ENCODE peak calls at places on chromosomes 4 and X, in seven cellular contexts. Q is T-helper 1 cell; S is stimulated activated CD4-positive, alpha-beta T cell treated with anti-CD3 and anti-CD28 coated beads, Interleukin-2, amount 100 ng/mL, for 48 hours; R is RWPE1; T is nephron progenitor cell; F is BE2C; A is neuronal stem cell. Z is an unnamed sample.

GRCh38 chr4:112645541-112646329 is 8.8 kb downstream of the LARP7 start:
- DNase-seq in Q (no peak), S (no peak), R (no peak), T (no peak), F (no peak), A (no peak), Z (no peak)

GRCh38 chr4:153023692-153024394 is 87.7 kb downstream of the FHDC1 start:
- DNase-seq in Q (no peak), S (no peak), R (peak; percentile 67), T (no peak), F (no peak), A (no peak), Z (no peak)

GRCh38 chrX:65587616-65588526 is 53.3 kb upstream of the LAS1L start:
- DNase-seq in Q (no peak), S (no peak), R (peak; percentile 53), T (no peak), F (no peak), A (no peak), Z (peak; percentile 27)

GRCh38 chr4:177455591-177455990 is 13.4 kb upstream of the AGA start:
- DNase-seq in Q (no peak), S (no peak), R (no peak), T (no peak), F (peak; percentile 14), A (no peak), Z (peak; percentile 50)

GRCh38 chrX:1468250-1468772 is 15.6 kb upstream of the ASMTL start:
- DNase-seq in Q (peak; percentile 73), S (peak; percentile 60), R (peak; percentile 61), T (no peak), F (no peak), A (no peak), Z (peak; percentile 94)

GRCh38 chrX:95956780-95957179 is 727.9 kb upstream of the DIAPH2 start:
- DNase-seq in Q (no peak), S (no peak), R (no peak), T (no peak), F (no peak), A (no peak), Z (no peak)

GRCh38 chrX:154800508-154801207 is 4.6 kb downstream of the MPP1 start:
- DNase-seq in Q (no peak), S (no peak), R (no peak), T (no peak), F (no peak), A (no peak), Z (no peak)

GRCh38 chrX:94937491-94937890 is 1263.5 kb downstream of the FAM133A start:
- DNase-seq in Q (no peak), S (no peak), R (no peak), T (no peak), F (no peak), A (no peak), Z (no peak)

GRCh38 chrX:14290335-14290734 is 239.0 kb upstream of the GLRA2 start:
- DNase-seq in Q (no peak), S (no peak), R (no peak), T (no peak), F (no peak), A (no peak), Z (no peak)

GRCh38 chr4:42436950-42437349 is 39.7 kb downstream of the SHISA3 start:
- DNase-seq in Q (no peak), S (no peak), R (no peak), T (no peak), F (no peak), A (no peak), Z (no peak)

GRCh38 chr4:40749717-40750460 is at the start of gene NSUN7:
- DNase-seq in Q (no peak), S (no peak), R (peak; percentile 34), T (peak; percentile 79), F (peak; percentile 74), A (peak; percentile 64), Z (peak; percentile 61)

GRCh38 chr4:45317276-45317675 is 590.9 kb upstream of the GNPDA2 start:
- DNase-seq in Q (no peak), S (no peak), R (peak; percentile 4), T (no peak), F (no peak), A (no peak), Z (peak; percentile 37)

GRCh38 chr4:40990202-40990898 is 224.0 kb downstream of the APBB2 start:
- DNase-seq in Q (no peak), S (no peak), R (peak; percentile 77), T (no peak), F (no peak), A (no peak), Z (peak; percentile 65)

GRCh38 chr4:85707591-85707990 is 232.6 kb downstream of the ARHGAP24 start:
- DNase-seq in Q (no peak), S (no peak), R (no peak), T (no peak), F (no peak), A (no peak), Z (no peak)

GRCh38 chr4:89101256-89102161 is 9.8 kb upstream of the TIGD2 start:
- DNase-seq in Q (no peak), S (no peak), R (no peak), T (no peak), F (no peak), A (no peak), Z (no peak)

GRCh38 chr4:2064276-2064991 is 5.3 kb downstream of the NAT8L start:
- DNase-seq in Q (no peak), S (no peak), R (peak; percentile 30), T (no peak), F (no peak), A (no peak), Z (no peak)

GRCh38 chr4:111847256-111848108 is 297.8 kb upstream of the FAM241A start:
- DNase-seq in Q (no peak), S (no peak), R (no peak), T (no peak), F (no peak), A (no peak), Z (no peak)

GRCh38 chr4:17511041-17511949 is 595 bp downstream of the QDPR start:
- DNase-seq in Q (no peak), S (peak; percentile 40), R (peak; percentile 27), T (peak; percentile 67), F (peak; percentile 50), A (peak; percentile 32), Z (peak; percentile 62)

GRCh38 chr4:105471566-105472176 is 2.2 kb downstream of the PPA2 start:
- DNase-seq in Q (peak; percentile 50), S (peak; percentile 62), R (peak; percentile 70), T (peak; percentile 58), F (peak; percentile 79), A (peak; percentile 51), Z (peak; percentile 48)

GRCh38 chr4:68271851-68272756 is 26.6 kb upstream of the TMPRSS11B start:
- DNase-seq in Q (no peak), S (no peak), R (peak; percentile 55), T (no peak), F (no peak), A (peak; percentile 49), Z (no peak)

GRCh38 chr4:165751882-165752281 is 121.2 kb upstream of the TLL1 start:
- DNase-seq in Q (no peak), S (no peak), R (no peak), T (no peak), F (no peak), A (no peak), Z (no peak)

GRCh38 chrX:74371399-74371798 is 49.9 kb upstream of the SLC16A2 start:
- DNase-seq in Q (no peak), S (no peak), R (no peak), T (no peak), F (no peak), A (no peak), Z (no peak)

GRCh38 chr4:161555689-161556660 is 607.8 kb downstream of the FSTL5 start:
- DNase-seq in Q (no peak), S (no peak), R (peak; percentile 2), T (no peak), F (no peak), A (no peak), Z (peak; percentile 29)

GRCh38 chr4:87559090-87559837 is 30.1 kb upstream of the SPARCL1 start:
- DNase-seq in Q (peak; percentile 17), S (peak; percentile 3), R (no peak), T (peak; percentile 4), F (peak; percentile 68), A (peak; percentile 14), Z (peak; percentile 89)